ENCODE peak calls at places on chromosomes 11 and 22, in six cellular contexts. One of them, this sample, is unnamed.

GRCh38 chr11:65219930-65220213 is 38.1 kb downstream of the CAPN1 start:
- DNase-seq in PC-9: no peak
- DNase-seq in breast epithelium: no peak
- DNase-seq in CD8-positive, alpha-beta T cell: no peak
- DNase-seq in right cardiac atrium: no peak
- DNase-seq in adrenal gland: no peak
- DNase-seq in this sample: no peak

GRCh38 chr11:10762185-10762584 is 11.1 kb downstream of the CTR9 start:
- DNase-seq in PC-9: no peak
- DNase-seq in breast epithelium: no peak
- DNase-seq in CD8-positive, alpha-beta T cell: no peak
- DNase-seq in right cardiac atrium: no peak
- DNase-seq in adrenal gland: no peak
- DNase-seq in this sample: no peak

GRCh38 chr11:96246718-96247540 is 96.1 kb downstream of the MAML2 start:
- DNase-seq in PC-9: no peak
- DNase-seq in breast epithelium: no peak
- DNase-seq in CD8-positive, alpha-beta T cell: no peak
- DNase-seq in right cardiac atrium: no peak
- DNase-seq in adrenal gland: no peak
- DNase-seq in this sample: no peak

GRCh38 chr11:121767433-121767832 is 314.7 kb upstream of the SORL1-AS1 start:
- DNase-seq in PC-9: no peak
- DNase-seq in breast epithelium: no peak
- DNase-seq in CD8-positive, alpha-beta T cell: no peak
- DNase-seq in right cardiac atrium: no peak
- DNase-seq in adrenal gland: peak
- DNase-seq in this sample: no peak

GRCh38 chr11:71370895-71371673 is 77.1 kb downstream of the DHCR7 start:
- DNase-seq in PC-9: no peak
- DNase-seq in breast epithelium: no peak
- DNase-seq in CD8-positive, alpha-beta T cell: no peak
- DNase-seq in right cardiac atrium: no peak
- DNase-seq in adrenal gland: no peak
- DNase-seq in this sample: no peak

GRCh38 chr11:80082386-80082785 is 641.6 kb upstream of the TENM4 start:
- DNase-seq in PC-9: no peak
- DNase-seq in breast epithelium: no peak
- DNase-seq in CD8-positive, alpha-beta T cell: no peak
- DNase-seq in right cardiac atrium: no peak
- DNase-seq in adrenal gland: no peak
- DNase-seq in this sample: no peak

GRCh38 chr11:10722307-10722706 is 28.7 kb upstream of the CTR9 start:
- DNase-seq in PC-9: no peak
- DNase-seq in breast epithelium: no peak
- DNase-seq in CD8-positive, alpha-beta T cell: no peak
- DNase-seq in right cardiac atrium: no peak
- DNase-seq in adrenal gland: no peak
- DNase-seq in this sample: no peak

GRCh38 chr22:31736458-31736857 is 13.5 kb downstream of the PRR14L start:
- DNase-seq in PC-9: no peak
- DNase-seq in breast epithelium: no peak
- DNase-seq in CD8-positive, alpha-beta T cell: no peak
- DNase-seq in right cardiac atrium: no peak
- DNase-seq in adrenal gland: no peak
- DNase-seq in this sample: no peak

GRCh38 chr22:40491990-40492631 is 121.7 kb downstream of the SGSM3 start:
- DNase-seq in PC-9: no peak
- DNase-seq in breast epithelium: no peak
- DNase-seq in CD8-positive, alpha-beta T cell: no peak
- DNase-seq in right cardiac atrium: no peak
- DNase-seq in adrenal gland: no peak
- DNase-seq in this sample: no peak

GRCh38 chr11:61082161-61082870 is 20.0 kb upstream of the CD5 start:
- DNase-seq in PC-9: no peak
- DNase-seq in breast epithelium: no peak
- DNase-seq in CD8-positive, alpha-beta T cell: no peak
- DNase-seq in right cardiac atrium: peak
- DNase-seq in adrenal gland: no peak
- DNase-seq in this sample: no peak
- H3K27ac ChIP-seq in PC-9: no peak
- H3K27ac ChIP-seq in breast epithelium: no peak
- H3K27ac ChIP-seq in CD8-positive, alpha-beta T cell: peak
- H3K27ac ChIP-seq in right cardiac atrium: no peak
- H3K27ac ChIP-seq in adrenal gland: no peak
- H3K27ac ChIP-seq in this sample: no peak

GRCh38 chr11:272195-272930 is 5.8 kb upstream of the NLRP6 start:
- DNase-seq in PC-9: no peak
- DNase-seq in breast epithelium: no peak
- DNase-seq in CD8-positive, alpha-beta T cell: no peak
- DNase-seq in right cardiac atrium: no peak
- DNase-seq in adrenal gland: no peak
- DNase-seq in this sample: no peak
- H3K27ac ChIP-seq in PC-9: no peak
- H3K27ac ChIP-seq in breast epithelium: no peak
- H3K27ac ChIP-seq in CD8-positive, alpha-beta T cell: no peak
- H3K27ac ChIP-seq in right cardiac atrium: no peak
- H3K27ac ChIP-seq in adrenal gland: no peak
- H3K27ac ChIP-seq in this sample: no peak

DNA sequence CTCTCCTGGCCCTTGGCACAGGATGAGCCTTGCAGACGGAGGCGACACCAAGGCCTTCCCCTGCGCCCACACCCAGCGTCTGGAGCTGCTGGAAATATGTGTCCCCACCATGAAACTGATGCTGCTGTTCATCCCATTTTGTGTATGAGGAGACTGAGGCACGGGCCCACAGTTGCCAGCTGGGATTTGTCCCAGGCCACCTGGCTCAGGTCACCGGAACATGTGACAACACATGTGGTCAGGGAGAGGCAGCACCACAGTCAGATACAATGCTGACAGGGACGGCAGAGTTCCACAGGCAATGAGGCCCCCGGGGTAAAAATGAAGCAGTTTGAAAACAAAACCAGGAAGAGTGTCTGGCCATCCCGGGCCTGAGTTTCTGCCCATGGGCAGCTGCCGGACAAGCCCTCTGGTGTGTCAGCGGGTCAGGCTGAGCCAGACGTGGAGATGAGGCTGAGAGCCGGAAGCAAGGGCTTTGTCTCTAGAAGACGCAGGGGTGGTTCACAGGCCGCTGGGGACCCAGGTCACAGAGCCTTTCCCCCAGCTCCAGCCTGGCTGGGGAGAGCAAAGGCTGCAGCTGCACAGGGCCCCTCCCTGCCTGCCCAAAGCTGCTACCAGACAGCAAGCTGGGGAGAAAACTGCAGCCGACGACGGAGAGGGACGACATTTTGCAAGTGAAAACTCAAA is 80.7 kb downstream of the CDKN1C start:
- DNase-seq in PC-9: no peak
- DNase-seq in breast epithelium: peak
- DNase-seq in CD8-positive, alpha-beta T cell: no peak
- DNase-seq in right cardiac atrium: peak
- DNase-seq in adrenal gland: peak
- DNase-seq in this sample: no peak
- H3K27ac ChIP-seq in PC-9: no peak
- H3K27ac ChIP-seq in breast epithelium: peak
- H3K27ac ChIP-seq in CD8-positive, alpha-beta T cell: no peak
- H3K27ac ChIP-seq in right cardiac atrium: no peak
- H3K27ac ChIP-seq in adrenal gland: no peak
- H3K27ac ChIP-seq in this sample: peak

DNA sequence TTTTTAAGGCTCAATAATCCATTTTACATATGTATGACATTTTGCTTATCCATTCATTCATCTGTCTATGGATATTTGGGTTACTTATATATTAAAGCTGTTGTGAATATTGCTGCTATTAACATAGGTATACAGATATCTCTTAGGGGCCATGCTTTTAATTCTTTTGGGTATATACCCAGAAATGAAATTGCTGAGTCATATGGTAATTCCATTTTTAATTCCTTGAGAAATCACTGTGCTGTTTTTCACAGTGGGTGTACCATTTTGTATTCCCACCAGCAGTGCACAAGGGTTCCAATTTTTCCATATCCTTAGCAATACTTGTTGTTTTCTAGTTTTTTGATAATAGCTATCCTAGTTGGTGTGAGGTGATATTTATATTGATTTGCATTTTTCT is 19.0 kb downstream of the PRMT3 start:
- DNase-seq in PC-9: no peak
- DNase-seq in breast epithelium: no peak
- DNase-seq in CD8-positive, alpha-beta T cell: no peak
- DNase-seq in right cardiac atrium: no peak
- DNase-seq in adrenal gland: no peak
- DNase-seq in this sample: no peak
- H3K27ac ChIP-seq in PC-9: peak
- H3K27ac ChIP-seq in breast epithelium: no peak
- H3K27ac ChIP-seq in CD8-positive, alpha-beta T cell: no peak
- H3K27ac ChIP-seq in right cardiac atrium: no peak
- H3K27ac ChIP-seq in adrenal gland: no peak
- H3K27ac ChIP-seq in this sample: no peak

GRCh38 chr22:45473626-45474237 is 29.0 kb upstream of the FBLN1 start:
- DNase-seq in PC-9: no peak
- DNase-seq in breast epithelium: no peak
- DNase-seq in CD8-positive, alpha-beta T cell: no peak
- DNase-seq in right cardiac atrium: no peak
- DNase-seq in adrenal gland: no peak
- DNase-seq in this sample: no peak
- H3K27ac ChIP-seq in PC-9: no peak
- H3K27ac ChIP-seq in breast epithelium: peak
- H3K27ac ChIP-seq in CD8-positive, alpha-beta T cell: no peak
- H3K27ac ChIP-seq in right cardiac atrium: no peak
- H3K27ac ChIP-seq in adrenal gland: no peak
- H3K27ac ChIP-seq in this sample: no peak

DNA sequence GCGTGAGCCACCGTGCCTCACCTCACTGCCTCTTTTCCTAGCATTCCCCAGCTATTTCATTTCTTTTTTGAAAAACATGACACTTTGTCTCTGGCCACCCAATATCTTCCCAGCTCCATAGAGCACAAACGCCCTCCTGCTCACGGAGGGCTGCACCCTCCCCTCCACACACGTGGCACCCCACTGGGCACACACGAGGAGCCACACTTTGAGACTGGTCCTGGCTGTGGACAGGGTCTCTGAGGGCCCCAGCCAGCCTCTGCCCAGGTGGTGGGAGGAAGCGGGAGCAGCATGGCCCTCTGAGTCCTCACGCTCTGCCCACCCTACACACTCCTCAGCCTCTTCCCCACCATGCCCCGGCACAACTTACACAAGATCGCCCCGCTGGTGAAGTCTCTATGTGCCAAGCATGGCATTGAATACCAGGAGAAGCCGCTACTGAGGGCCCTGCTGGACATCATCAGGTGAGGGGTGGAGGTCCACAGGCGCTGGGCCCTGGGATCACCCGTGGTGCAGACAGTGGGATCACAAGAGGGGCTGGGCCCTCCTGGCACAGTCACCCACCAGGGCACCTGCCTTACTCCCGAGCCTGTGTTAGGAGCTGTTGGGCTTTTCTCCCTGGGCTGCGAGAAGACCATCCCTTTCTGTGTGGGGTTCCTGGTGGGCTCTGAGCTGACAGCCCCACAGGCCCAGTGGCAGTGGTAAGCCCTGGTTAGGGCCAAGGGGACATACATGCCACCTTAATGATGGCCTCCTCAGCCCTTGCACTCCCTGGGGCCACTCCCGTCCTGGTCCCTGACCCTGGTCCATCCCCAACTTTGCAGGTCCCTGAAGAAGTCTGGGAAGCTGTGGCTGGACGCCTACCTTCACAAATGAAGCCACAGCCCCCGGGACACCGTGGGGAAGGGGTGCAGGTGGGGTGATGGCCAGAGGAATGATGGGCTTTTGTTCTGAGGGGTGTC is 26.2 kb downstream of the FADS3 start:
- DNase-seq in PC-9: no peak
- DNase-seq in breast epithelium: no peak
- DNase-seq in CD8-positive, alpha-beta T cell: no peak
- DNase-seq in right cardiac atrium: no peak
- DNase-seq in adrenal gland: no peak
- DNase-seq in this sample: no peak
- H3K27ac ChIP-seq in PC-9: no peak
- H3K27ac ChIP-seq in breast epithelium: no peak
- H3K27ac ChIP-seq in CD8-positive, alpha-beta T cell: no peak
- H3K27ac ChIP-seq in right cardiac atrium: no peak
- H3K27ac ChIP-seq in adrenal gland: no peak
- H3K27ac ChIP-seq in this sample: no peak

GRCh38 chr22:25078591-25078990 is 121.1 kb upstream of the CRYBB3 start:
- DNase-seq in PC-9: no peak
- DNase-seq in breast epithelium: no peak
- DNase-seq in CD8-positive, alpha-beta T cell: no peak
- DNase-seq in right cardiac atrium: no peak
- DNase-seq in adrenal gland: no peak
- DNase-seq in this sample: no peak
- H3K27ac ChIP-seq in PC-9: no peak
- H3K27ac ChIP-seq in breast epithelium: no peak
- H3K27ac ChIP-seq in CD8-positive, alpha-beta T cell: no peak
- H3K27ac ChIP-seq in right cardiac atrium: no peak
- H3K27ac ChIP-seq in adrenal gland: no peak
- H3K27ac ChIP-seq in this sample: no peak

This sample was measured in substantia nigra.